ENCODE peak calls at places on chromosomes 2 and 18, in four cellular contexts. Z is ovary, O is tibial nerve, S is heart left ventricle. F is an unnamed sample.

GRCh38 chr18:23504720-23505119 is 1.4 kb downstream of the RMC1 start:
- DNase-seq in S (no peak), Z (no peak), O (no peak), F (no peak)

GRCh38 chr2:3323360-3324035 is 54.1 kb downstream of the EIPR1 start:
- DNase-seq in S (no peak), O (no peak), Z (no peak), F (no peak)

GRCh38 chr2:120388222-120389035 is 42.5 kb downstream of the INHBB start:
- DNase-seq in Z (no peak), S (no peak), O (no peak), F (no peak)

GRCh38 chr18:56146565-56146964 is 491.8 kb downstream of the TXNL1 start:
- DNase-seq in S (no peak), O (no peak), Z (no peak), F (no peak)

GRCh38 chr2:63053235-63053888 is 2.7 kb downstream of the OTX1 start:
- DNase-seq in S (no peak), O (no peak), Z (no peak), F (no peak)

GRCh38 chr2:240793313-240794177 is 26.5 kb downstream of the KIF1A start:
- DNase-seq in O (no peak), S (no peak), Z (peak), F (no peak)

GRCh38 chr2:175605989-175606841 is 395.9 kb downstream of the LNPK start:
- DNase-seq in O (no peak), Z (no peak), S (no peak), F (no peak)

GRCh38 chr2:7963787-7964186 is 718.1 kb upstream of the ID2 start:
- DNase-seq in Z (no peak), O (no peak), S (no peak), F (no peak)

GRCh38 chr2:12127639-12128038 is 381.2 kb downstream of the LPIN1 start:
- DNase-seq in Z (no peak), O (no peak), S (no peak), F (no peak)

GRCh38 chr2:220556658-220557057 is 929.2 kb downstream of the SLC4A3 start:
- DNase-seq in Z (no peak), O (no peak), S (no peak), F (no peak)

GRCh38 chr2:200081221-200081620 is 125.8 kb downstream of the MAIP1 start:
- DNase-seq in O (no peak), Z (no peak), S (no peak), F (no peak)

GRCh38 chr2:20812779-20813178 is 10.1 kb downstream of the LDAH start:
- DNase-seq in S (no peak), O (no peak), Z (no peak), F (no peak)

GRCh38 chr18:45107425-45107824 is 426.7 kb downstream of the SETBP1 start:
- DNase-seq in S (no peak), Z (no peak), O (no peak), F (no peak)

GRCh38 chr2:203077458-203077857 is 62.8 kb downstream of the NBEAL1 start:
- DNase-seq in Z (no peak), S (no peak), O (no peak), F (no peak)

GRCh38 chr2:240349133-240350005 is 86.1 kb upstream of the GPC1 start:
- DNase-seq in O (no peak), Z (no peak), S (no peak), F (no peak)

GRCh38 chr2:234425923-234426603 is 70.8 kb downstream of the ARL4C start:
- DNase-seq in Z (no peak), O (no peak), S (no peak), F (no peak)

GRCh38 chr2:25328152-25329085 is 13.3 kb downstream of the DNMT3A start:
- DNase-seq in Z (no peak), S (no peak), O (no peak), F (no peak)
- H3K27ac ChIP-seq in Z (no peak), S (no peak), O (no peak), F (no peak)

GRCh38 chr2:73899801-73900336 is 7.1 kb downstream of the ACTG2 start:
- DNase-seq in S (no peak), O (no peak), Z (no peak), F (no peak)
- TF ChIP-seq POLR2A in S (no peak), O (no peak), Z (no peak), F (no peak)

DNA sequence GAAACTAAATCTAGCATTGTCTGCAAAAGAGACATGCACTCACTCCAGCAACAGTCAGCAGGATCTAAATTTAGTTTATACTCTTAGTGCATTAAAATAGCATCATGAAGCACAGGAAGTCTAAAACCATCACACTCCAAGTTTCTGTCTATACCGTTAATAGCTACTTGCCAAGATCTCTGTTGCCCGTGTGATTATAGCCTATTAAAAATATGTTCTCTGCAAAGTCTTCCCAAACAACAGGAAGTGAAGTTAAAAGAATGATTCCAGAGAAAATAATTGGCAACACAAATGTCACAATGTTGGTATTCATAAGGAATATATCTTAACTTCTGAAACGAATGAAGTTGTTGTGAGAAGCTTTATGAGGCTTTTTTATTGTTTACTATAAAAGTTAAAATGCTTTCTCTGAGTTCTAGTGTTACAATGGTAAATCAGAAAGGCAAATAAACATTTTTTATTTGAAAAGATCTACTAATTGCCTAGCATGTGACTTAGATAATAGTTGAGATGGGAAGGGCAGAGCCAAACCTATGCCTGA is 184.2 kb downstream of the ZNF385B start:
- DNase-seq in O (no peak), S (no peak), Z (no peak), F (no peak)
- H3K27ac ChIP-seq in O (no peak), S (peak), Z (no peak), F (peak)

DNA sequence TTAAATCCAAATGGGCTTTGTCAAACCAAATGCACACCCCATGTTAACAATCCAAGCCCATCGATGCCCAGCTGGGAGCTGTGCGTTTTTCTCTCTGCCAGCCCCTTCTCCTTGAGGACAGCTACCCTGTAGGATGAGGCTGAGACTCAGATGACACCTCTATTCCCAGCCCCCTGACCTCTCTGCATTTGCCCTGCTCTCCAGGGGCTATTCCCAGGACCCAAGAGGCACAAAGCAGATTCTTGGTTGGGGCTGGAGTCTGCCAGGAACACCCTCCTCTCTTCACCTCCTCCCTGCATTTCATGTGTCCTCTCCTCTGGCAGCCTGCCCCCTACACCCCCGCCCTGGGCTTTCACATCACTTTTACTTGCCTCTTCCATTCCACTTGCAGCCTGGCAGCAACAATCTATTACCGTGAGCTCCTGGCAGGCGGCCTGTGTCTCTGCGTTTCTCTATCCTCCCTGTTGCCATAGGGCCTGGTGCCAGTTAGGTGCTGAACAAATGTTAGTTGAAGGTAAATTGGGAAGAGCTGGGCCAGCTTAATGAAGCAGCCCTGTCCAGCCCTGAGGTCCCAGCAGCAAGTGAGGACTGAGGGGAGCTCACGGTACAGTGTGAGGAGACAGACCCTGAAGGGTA is 51.8 kb downstream of the ADD2 start:
- DNase-seq in S (peak), Z (no peak), O (no peak), F (no peak)
- TF ChIP-seq POLR2A in S (no peak), Z (no peak), O (no peak), F (no peak)

GRCh38 chr2:64311191-64311910 is 142.6 kb upstream of the LGALSL start:
- DNase-seq in S (no peak), Z (no peak), O (no peak), F (no peak)

GRCh38 chr2:64315561-64315960 is 138.4 kb upstream of the LGALSL start:
- DNase-seq in Z (no peak), O (no peak), S (no peak), F (no peak)

GRCh38 chr2:64311948-64312621 is 141.9 kb upstream of the LGALSL start:
- DNase-seq in O (peak), S (peak), Z (no peak), F (peak)

GRCh38 chr2:64313311-64313710 is 140.7 kb upstream of the LGALSL start:
- DNase-seq in Z (no peak), O (no peak), S (no peak), F (no peak)

DNA sequence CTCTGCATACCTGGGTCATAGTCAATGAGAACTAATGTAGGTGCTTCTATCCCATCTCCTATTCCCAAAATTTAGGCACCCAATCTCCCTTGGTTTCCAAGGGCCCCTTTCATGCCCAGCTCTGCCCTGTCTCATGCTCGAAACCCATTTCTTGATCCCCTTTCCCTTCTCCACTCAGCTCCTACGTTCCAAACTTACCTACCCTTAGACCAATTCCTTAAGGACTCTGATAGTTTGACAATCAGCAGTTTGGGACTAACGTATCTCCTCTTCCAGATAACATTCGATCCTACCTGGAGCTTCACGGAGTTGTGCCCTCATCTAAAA is 141.4 kb upstream of the LGALSL start:
- DNase-seq in Z (no peak), O (no peak), S (no peak), F (no peak)
- H3K27ac ChIP-seq in Z (no peak), O (peak), S (peak), F (peak)

F was measured in uterus.